ENCODE peak calls at places on chromosomes 5 and 9, in five cellular contexts. One of them, this sample, is unnamed.

GRCh38 chr5:135996611-135997010 is 32.2 kb upstream of the TGFBI start:
- DNase-seq in PC-3: peak
- DNase-seq in PC-9: no peak
- DNase-seq in HCT116: no peak
- DNase-seq in cardiac muscle cell: no peak
- DNase-seq in this sample: no peak

GRCh38 chr9:118362123-118362522 is 657.9 kb downstream of the TLR4 start:
- DNase-seq in PC-9: no peak
- DNase-seq in PC-3: no peak
- DNase-seq in HCT116: no peak
- DNase-seq in cardiac muscle cell: no peak
- DNase-seq in this sample: no peak

GRCh38 chr5:96758621-96759020 is 49.1 kb downstream of the ERAP1 start:
- DNase-seq in PC-3: no peak
- DNase-seq in HCT116: no peak
- DNase-seq in PC-9: no peak
- DNase-seq in cardiac muscle cell: no peak
- DNase-seq in this sample: no peak

GRCh38 chr5:89994266-89994665 is 415.3 kb downstream of the CETN3 start:
- DNase-seq in HCT116: no peak
- DNase-seq in PC-9: no peak
- DNase-seq in PC-3: no peak
- DNase-seq in cardiac muscle cell: no peak
- DNase-seq in this sample: no peak

GRCh38 chr9:130927995-130928900 is 10.8 kb downstream of the FIBCD1 start:
- DNase-seq in PC-3: peak
- DNase-seq in HCT116: peak
- DNase-seq in PC-9: peak
- DNase-seq in cardiac muscle cell: peak
- DNase-seq in this sample: no peak

GRCh38 chr9:109072810-109073435 is 46.8 kb downstream of the TMEM245 start:
- DNase-seq in HCT116: no peak
- DNase-seq in PC-3: no peak
- DNase-seq in cardiac muscle cell: no peak
- DNase-seq in PC-9: no peak
- DNase-seq in this sample: no peak

GRCh38 chr5:153658606-153659005 is 168.1 kb downstream of the GRIA1 start:
- DNase-seq in cardiac muscle cell: no peak
- DNase-seq in PC-3: no peak
- DNase-seq in HCT116: no peak
- DNase-seq in PC-9: no peak
- DNase-seq in this sample: no peak

GRCh38 chr9:137025120-137025966 is 2.7 kb downstream of the ABCA2 start:
- DNase-seq in PC-9: peak
- DNase-seq in PC-3: no peak
- DNase-seq in HCT116: no peak
- DNase-seq in cardiac muscle cell: no peak
- DNase-seq in this sample: no peak

GRCh38 chr9:130535818-130536521 is 43.4 kb upstream of the FUBP3 start:
- DNase-seq in HCT116: no peak
- DNase-seq in cardiac muscle cell: peak
- DNase-seq in PC-3: peak
- DNase-seq in PC-9: no peak
- DNase-seq in this sample: peak

GRCh38 chr5:54249210-54250028 is 61.0 kb downstream of the ARL15 start:
- DNase-seq in cardiac muscle cell: no peak
- DNase-seq in HCT116: no peak
- DNase-seq in PC-9: no peak
- DNase-seq in PC-3: peak
- DNase-seq in this sample: no peak

GRCh38 chr5:14147210-14147609 is 4.1 kb downstream of the TRIO start:
- DNase-seq in PC-3: no peak
- DNase-seq in cardiac muscle cell: no peak
- DNase-seq in PC-9: no peak
- DNase-seq in HCT116: no peak
- DNase-seq in this sample: no peak

GRCh38 chr5:14148483-14148882 is 5.3 kb downstream of the TRIO start:
- DNase-seq in PC-9: no peak
- DNase-seq in PC-3: no peak
- DNase-seq in HCT116: no peak
- DNase-seq in cardiac muscle cell: no peak
- DNase-seq in this sample: no peak

GRCh38 chr5:14144586-14145355 is 1.6 kb downstream of the TRIO start:
- DNase-seq in PC-3: peak
- DNase-seq in cardiac muscle cell: peak
- DNase-seq in HCT116: peak
- DNase-seq in PC-9: peak
- DNase-seq in this sample: no peak

GRCh38 chr5:14145356-14146334 is 2.5 kb downstream of the TRIO start:
- DNase-seq in PC-9: peak
- DNase-seq in cardiac muscle cell: no peak
- DNase-seq in HCT116: no peak
- DNase-seq in PC-3: peak
- DNase-seq in this sample: no peak

GRCh38 chr5:14146725-14147124 is 3.6 kb downstream of the TRIO start:
- DNase-seq in PC-3: peak
- DNase-seq in PC-9: no peak
- DNase-seq in cardiac muscle cell: no peak
- DNase-seq in HCT116: no peak
- DNase-seq in this sample: no peak
- H3K4me3 ChIP-seq in PC-3: peak
- H3K4me3 ChIP-seq in PC-9: peak
- H3K4me3 ChIP-seq in cardiac muscle cell: no peak
- H3K4me3 ChIP-seq in HCT116: no peak
- H3K4me3 ChIP-seq in this sample: peak

GRCh38 chr5:61246768-61247307 is 84.6 kb upstream of the SMIM15 start:
- DNase-seq in cardiac muscle cell: no peak
- DNase-seq in HCT116: no peak
- DNase-seq in PC-9: no peak
- DNase-seq in PC-3: no peak
- DNase-seq in this sample: no peak

GRCh38 chr5:61245486-61245885 is 83.2 kb upstream of the SMIM15 start:
- DNase-seq in PC-9: no peak
- DNase-seq in cardiac muscle cell: peak
- DNase-seq in HCT116: no peak
- DNase-seq in PC-3: no peak
- DNase-seq in this sample: no peak

DNA sequence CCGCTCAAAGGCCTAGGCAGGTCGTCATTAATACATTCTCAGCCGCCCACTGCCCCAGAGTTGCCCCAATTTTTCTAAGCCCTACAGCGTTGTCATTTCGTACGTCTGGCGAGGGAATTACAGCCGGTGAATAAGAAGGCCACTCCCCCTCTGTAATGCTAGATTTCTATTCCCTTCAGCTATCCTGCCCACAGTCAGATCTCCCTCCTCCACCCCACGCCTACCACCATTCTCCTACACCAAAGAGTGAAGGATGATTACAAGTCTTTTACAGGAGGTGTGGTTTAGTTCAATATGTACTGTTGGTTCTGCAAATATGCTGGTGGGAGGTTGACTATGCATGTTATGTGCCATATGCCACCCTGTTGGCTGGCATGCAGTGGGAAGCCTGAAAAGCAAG is 83.7 kb upstream of the SMIM15 start:
- DNase-seq in PC-9: no peak
- DNase-seq in cardiac muscle cell: no peak
- DNase-seq in PC-3: no peak
- DNase-seq in HCT116: no peak
- DNase-seq in this sample: no peak
- TF ChIP-seq CTCF in PC-9: no peak
- TF ChIP-seq CTCF in cardiac muscle cell: no peak
- TF ChIP-seq CTCF in PC-3: no peak
- TF ChIP-seq CTCF in HCT116: no peak
- TF ChIP-seq CTCF in this sample: no peak

GRCh38 chr5:51399636-51399993 is 16.4 kb downstream of the ISL1 start:
- DNase-seq in PC-3: no peak
- DNase-seq in cardiac muscle cell: no peak
- DNase-seq in HCT116: no peak
- DNase-seq in PC-9: no peak
- DNase-seq in this sample: no peak
- H3K4me3 ChIP-seq in PC-3: no peak
- H3K4me3 ChIP-seq in cardiac muscle cell: peak
- H3K4me3 ChIP-seq in HCT116: no peak
- H3K4me3 ChIP-seq in PC-9: no peak
- H3K4me3 ChIP-seq in this sample: no peak

GRCh38 chr5:41432481-41433253 is 77.7 kb downstream of the PLCXD3 start:
- DNase-seq in PC-3: no peak
- DNase-seq in cardiac muscle cell: no peak
- DNase-seq in PC-9: no peak
- DNase-seq in HCT116: no peak
- DNase-seq in this sample: no peak

GRCh38 chr5:41435276-41435675 is 75.1 kb downstream of the PLCXD3 start:
- DNase-seq in cardiac muscle cell: no peak
- DNase-seq in HCT116: no peak
- DNase-seq in PC-3: no peak
- DNase-seq in PC-9: no peak
- DNase-seq in this sample: no peak

DNA sequence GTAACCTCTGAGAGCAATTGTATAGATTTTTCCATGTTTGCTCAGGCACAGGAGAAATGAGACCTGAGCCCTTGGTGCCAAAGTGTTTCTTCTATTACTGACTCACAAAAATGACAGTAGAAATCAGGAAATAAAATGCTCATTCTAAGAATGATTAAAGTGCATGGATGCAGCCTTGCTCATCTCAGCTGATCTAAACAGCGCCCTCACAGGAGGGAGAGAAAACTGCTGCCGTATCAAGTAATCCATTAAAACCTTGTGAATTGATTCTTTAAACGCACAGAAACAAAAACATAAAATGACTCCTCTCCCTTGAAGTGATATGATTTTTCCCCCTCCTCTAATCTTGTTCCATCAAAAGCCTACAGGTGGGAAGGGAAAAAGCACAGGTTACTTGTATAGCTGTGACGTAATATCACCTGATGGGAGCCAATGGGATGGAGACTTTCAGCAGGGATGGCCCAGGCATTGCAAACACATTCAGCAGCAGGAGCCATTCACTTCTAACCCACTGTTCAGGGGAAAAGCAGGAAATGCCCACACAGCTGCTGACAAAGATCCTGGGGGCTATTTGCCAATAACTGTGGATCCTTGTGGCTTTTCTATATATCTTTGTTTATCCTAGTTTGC is 76.7 kb downstream of the PLCXD3 start:
- DNase-seq in cardiac muscle cell: no peak
- DNase-seq in HCT116: no peak
- DNase-seq in PC-9: no peak
- DNase-seq in PC-3: peak
- DNase-seq in this sample: no peak
- TF ChIP-seq CTCF in cardiac muscle cell: peak
- TF ChIP-seq CTCF in HCT116: no peak
- TF ChIP-seq CTCF in PC-9: peak
- TF ChIP-seq CTCF in PC-3: peak
- TF ChIP-seq CTCF in this sample: peak

DNA sequence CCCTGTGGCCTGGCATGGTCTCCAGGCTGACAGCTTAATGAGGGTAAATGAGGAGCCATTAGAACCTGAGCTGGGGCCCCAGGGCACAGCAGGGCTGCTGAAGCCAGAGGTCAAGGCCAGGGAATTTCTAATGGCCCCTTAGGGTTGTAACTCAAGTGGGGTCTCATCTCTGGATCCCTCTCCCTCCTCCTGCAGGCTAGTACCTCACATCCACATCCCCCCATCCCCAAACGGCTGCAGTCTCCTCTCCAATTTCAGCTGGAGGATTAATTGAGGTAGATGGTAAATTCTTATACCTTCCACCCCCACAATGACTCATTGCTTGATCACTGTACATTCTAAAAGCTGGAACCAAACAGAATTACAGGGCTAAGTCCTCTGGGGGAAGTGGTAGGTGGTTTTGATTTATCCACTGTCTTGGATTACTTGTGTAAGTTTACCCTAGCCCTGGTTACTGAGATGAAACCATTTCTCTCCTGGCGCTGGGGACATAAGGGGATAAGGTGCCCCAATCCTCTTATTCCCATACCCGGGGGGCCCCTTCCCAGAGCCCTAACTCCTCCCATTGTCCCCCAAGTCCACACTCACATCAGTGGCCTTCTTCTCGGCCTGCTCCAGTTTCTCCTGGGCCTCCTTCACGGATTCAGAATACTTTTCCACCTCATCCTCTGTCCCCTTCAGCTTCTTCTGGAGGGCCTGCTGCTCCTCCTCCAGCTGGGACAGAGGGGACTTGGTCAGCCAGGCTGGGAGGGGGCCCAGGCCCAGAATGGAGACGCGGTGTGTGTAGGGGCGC is 971 bp downstream of the TPM2 start:
- DNase-seq in HCT116: peak
- DNase-seq in PC-9: no peak
- DNase-seq in PC-3: peak
- DNase-seq in cardiac muscle cell: peak
- DNase-seq in this sample: no peak
- H3K4me3 ChIP-seq in HCT116: peak
- H3K4me3 ChIP-seq in PC-9: peak
- H3K4me3 ChIP-seq in PC-3: peak
- H3K4me3 ChIP-seq in cardiac muscle cell: peak
- H3K4me3 ChIP-seq in this sample: peak

DNA sequence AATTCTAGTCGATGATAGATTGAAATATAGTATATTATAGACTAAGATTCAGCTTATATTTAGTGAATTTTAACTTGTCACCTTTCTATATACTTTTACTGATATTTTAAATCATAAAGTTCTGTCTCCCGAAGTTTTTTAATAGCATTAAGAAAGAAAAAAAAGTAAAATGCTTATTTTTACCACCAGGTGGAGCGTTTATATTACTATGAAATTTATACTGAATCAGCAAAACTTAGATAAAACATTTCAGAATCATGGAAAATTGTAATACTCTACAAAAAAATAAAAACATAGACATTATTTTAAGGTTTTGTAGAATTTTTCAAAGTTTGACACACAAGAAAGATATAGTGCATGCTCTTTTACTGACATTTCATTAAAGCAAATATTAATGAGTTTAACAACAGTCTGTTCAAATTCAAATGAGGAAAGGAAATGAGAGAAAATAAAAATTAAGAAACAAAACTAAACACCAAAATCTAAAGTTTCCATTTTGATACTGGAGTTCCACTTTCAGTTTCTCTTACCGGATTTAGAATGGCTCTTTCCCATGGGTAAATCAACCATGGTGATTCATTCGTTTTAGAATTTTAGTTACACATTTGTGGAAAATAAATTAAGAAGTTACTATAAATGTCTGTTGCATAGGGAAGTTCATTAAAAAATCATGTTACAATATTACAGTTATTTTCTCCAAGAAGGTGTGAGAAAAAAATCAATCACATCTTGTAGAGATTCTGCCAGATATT is 1035.3 kb downstream of the CDH12 start:
- DNase-seq in cardiac muscle cell: peak
- DNase-seq in PC-9: no peak
- DNase-seq in PC-3: peak
- DNase-seq in HCT116: no peak
- DNase-seq in this sample: no peak
- TF ChIP-seq CTCF in cardiac muscle cell: peak
- TF ChIP-seq CTCF in PC-9: peak
- TF ChIP-seq CTCF in PC-3: peak
- TF ChIP-seq CTCF in HCT116: no peak
- TF ChIP-seq CTCF in this sample: no peak

GRCh38 chr5:71601222-71602026 is 14.3 kb downstream of the MCCC2 start:
- DNase-seq in HCT116: peak
- DNase-seq in PC-3: peak
- DNase-seq in cardiac muscle cell: peak
- DNase-seq in PC-9: peak
- DNase-seq in this sample: peak
- H3K4me3 ChIP-seq in HCT116: no peak
- H3K4me3 ChIP-seq in PC-3: peak
- H3K4me3 ChIP-seq in cardiac muscle cell: no peak
- H3K4me3 ChIP-seq in PC-9: peak
- H3K4me3 ChIP-seq in this sample: no peak